ENCODE peak calls at places on chromosomes 5 and 9, in eight cellular contexts. N is heart left ventricle, C is foreskin keratinocyte, U is SJCRH30, A is GM23338, B is endothelial cell of umbilical vein, T is cardiac muscle cell, J is A549. P is an unnamed sample.

GRCh38 chr5:136089804-136090203 is 42.8 kb upstream of the SMAD5 start:
- DNase-seq in U (no peak), J (no peak), B (no peak), A (no peak), T (no peak), N (no peak), C (no peak), P (no peak)

GRCh38 chr5:10896016-10896415 is 135.0 kb upstream of the DAP start:
- DNase-seq in T (peak; percentile 4), N (no peak), C (no peak), A (no peak), U (no peak), J (no peak), B (no peak), P (no peak)

GRCh38 chr5:54301215-54301614 is 9.2 kb downstream of the ARL15 start:
- DNase-seq in A (no peak), J (no peak), B (no peak), T (no peak), U (no peak), C (no peak), N (no peak), P (no peak)

GRCh38 chr5:149358294-149358651 is 427 bp downstream of the PCYOX1L start:
- DNase-seq in B (no peak), T (peak; percentile 33), U (peak; percentile 45), C (no peak), A (peak; percentile 29), J (no peak), N (peak; percentile 56), P (no peak)

GRCh38 chr9:136537896-136538598 is 7.8 kb downstream of the NOTCH1 start:
- DNase-seq in U (no peak), J (no peak), A (no peak), C (no peak), B (no peak), N (no peak), T (no peak), P (no peak)

GRCh38 chr9:133726401-133727276 is 11.5 kb downstream of the SARDH start:
- DNase-seq in B (peak; percentile 24), U (peak; percentile 64), N (peak; percentile 64), J (peak; percentile 78), T (peak; percentile 71), A (peak; percentile 70), C (no peak), P (peak; percentile 67)

GRCh38 chr5:103021310-103021709 is 98.6 kb downstream of the GIN1 start:
- DNase-seq in B (no peak), T (no peak), N (no peak), A (no peak), J (no peak), U (no peak), C (no peak), P (no peak)

GRCh38 chr5:150065346-150065745 is 21.0 kb downstream of the CSF1R start:
- DNase-seq in U (peak; percentile 40), C (no peak), B (no peak), J (no peak), T (no peak), A (peak; percentile 16), N (peak; percentile 61), P (no peak)

GRCh38 chr5:177510567-177511053 is 984 bp upstream of the DOK3 start:
- DNase-seq in A (no peak), U (no peak), N (no peak), C (no peak), T (no peak), B (no peak), J (no peak), P (no peak)

GRCh38 chr5:177513500-177513899 is 3.3 kb downstream of the DDX41 start:
- DNase-seq in J (no peak), N (no peak), U (no peak), T (no peak), A (no peak), C (no peak), B (no peak), P (no peak)

GRCh38 chr5:177512736-177513380 is 3.2 kb upstream of the DOK3 start:
- DNase-seq in T (no peak), B (no peak), J (no peak), N (no peak), U (no peak), C (no peak), A (no peak), P (no peak)

GRCh38 chr5:177511181-177511580 is 1.6 kb upstream of the DOK3 start:
- DNase-seq in T (no peak), N (no peak), U (no peak), A (no peak), C (no peak), J (no peak), B (no peak), P (no peak)

DNA sequence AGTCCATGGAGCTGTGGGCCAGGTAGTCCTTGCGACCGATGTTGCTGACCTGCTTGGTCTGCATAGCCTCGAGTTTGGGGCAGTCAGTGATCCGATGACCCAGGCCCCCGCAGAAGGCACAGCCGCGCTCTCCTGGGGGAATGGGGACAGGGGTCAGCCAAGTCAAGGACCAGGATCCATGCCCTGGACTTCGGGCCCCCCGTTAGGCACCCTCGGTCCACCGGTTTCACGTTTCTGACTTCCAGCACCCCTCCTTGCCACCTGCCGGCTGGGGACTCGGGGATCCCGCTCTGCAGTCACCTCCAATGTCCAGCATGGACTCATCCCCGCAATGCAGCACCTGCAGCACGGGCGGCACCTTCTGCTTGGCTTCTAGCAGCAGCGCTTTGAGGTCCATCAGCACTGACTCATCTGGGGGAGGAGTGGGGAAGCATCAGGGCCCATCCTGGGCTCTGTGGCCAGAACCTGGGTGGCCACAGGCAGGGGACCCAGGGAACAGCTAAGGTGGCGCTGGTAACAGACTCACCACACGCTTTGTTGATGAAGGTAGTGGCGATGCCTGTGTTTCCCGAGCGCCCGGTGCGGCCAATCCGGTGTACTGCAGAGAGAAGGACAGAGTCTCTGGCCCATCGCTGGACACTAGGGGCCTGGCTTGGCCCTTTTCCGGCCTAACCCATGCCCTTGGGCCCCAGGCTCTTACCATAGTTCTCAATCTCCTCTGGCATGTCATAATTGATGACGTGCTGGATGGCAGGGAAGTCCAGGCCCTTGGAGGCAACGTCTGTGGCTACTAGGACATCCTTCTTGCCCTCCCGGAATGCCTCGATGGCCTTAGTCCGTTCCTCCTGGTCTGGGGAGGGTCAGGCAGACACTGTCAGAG is 2.4 kb upstream of the DOK3 start:
- DNase-seq in B (no peak), J (no peak), U (no peak), C (no peak), A (no peak), N (no peak), T (no peak), P (no peak)
- H3K4me1 ChIP-seq in B (peaks cover 15% of the 10 kb centered on the region), J (peaks cover 11% of the 10 kb centered on the region), U (peaks cover 16% of the 10 kb centered on the region), C (no peaks in the 10 kb centered on the region), A (peaks cover 15% of the 10 kb centered on the region), N (peaks cover 12% of the 10 kb centered on the region), T (no peaks in the 10 kb centered on the region), P (peaks cover 18% of the 10 kb centered on the region)

GRCh38 chr9:114004221-114004716 is 73.8 kb downstream of the AMBP start:
- DNase-seq in N (peak; percentile 78), A (no peak), J (no peak), T (peak; percentile 68), C (no peak), U (peak; percentile 32), B (peak; percentile 63), P (no peak)

GRCh38 chr9:114002271-114002985 is 75.7 kb downstream of the AMBP start:
- DNase-seq in B (no peak), J (no peak), T (no peak), N (no peak), U (no peak), A (no peak), C (no peak), P (no peak)

GRCh38 chr9:114002986-114003740 is 74.9 kb downstream of the AMBP start:
- DNase-seq in N (no peak), J (no peak), C (no peak), U (no peak), A (no peak), T (no peak), B (peak; percentile 29), P (peak; percentile 25)

GRCh38 chr9:114005371-114006154 is 72.5 kb downstream of the AMBP start:
- DNase-seq in U (peak; percentile 0), A (no peak), N (no peak), B (no peak), T (no peak), C (no peak), J (no peak), P (no peak)

GRCh38 chr9:114003756-114004155 is 74.3 kb downstream of the AMBP start:
- DNase-seq in J (no peak), A (no peak), N (no peak), U (no peak), T (no peak), B (peak; percentile 25), C (no peak), P (no peak)
- H3K27ac ChIP-seq in J (no peak overlapping the region), A (no peak overlapping the region), N (peak overlapping the region; percentile 81), U (no peak overlapping the region), T (peak overlapping the region; percentile 91), B (peak overlapping the region; percentile 75), C (no peak overlapping the region), P (no peak overlapping the region)

GRCh38 chr5:151451626-151452520 is 4.5 kb downstream of the SLC36A1 start:
- DNase-seq in A (no peak), B (no peak), C (no peak), T (no peak), N (no peak), J (peak; percentile 26), U (no peak), P (no peak)
- H3K4me1 ChIP-seq in A (peaks cover 25% of the 10 kb centered on the region), B (peaks cover 12% of the 10 kb centered on the region), C (no peaks in the 10 kb centered on the region), T (peaks cover 15% of the 10 kb centered on the region), N (no peaks in the 10 kb centered on the region), J (peaks cover 16% of the 10 kb centered on the region), U (peaks cover 3% of the 10 kb centered on the region), P (peaks cover 8% of the 10 kb centered on the region)

GRCh38 chr5:98309785-98310566 is 463.5 kb upstream of the RGMB start:
- DNase-seq in A (peak; percentile 68), B (peak; percentile 95), U (peak; percentile 66), C (peak; percentile 100), N (peak; percentile 23), J (peak; percentile 3), T (no peak), P (no peak)
- H3K27ac ChIP-seq in A (peak overlapping the region; percentile 52), B (peak overlapping the region; percentile 97), U (peak overlapping the region; percentile 69), C (peak overlapping the region; percentile 84), N (peak overlapping the region; percentile 62), J (no peak overlapping the region), T (no peak overlapping the region), P (no peak overlapping the region)